ENCODE peak calls at places on chromosomes 5 and 9, in five cellular contexts. X, C, U, R and H are unnamed samples.

GRCh38 chr5:98341711-98342042 is 431.8 kb upstream of the RGMB start:
- DNase-seq in X (no peak), C (no peak), U (no peak), R (no peak), H (no peak)

GRCh38 chr9:111597852-111598729 is 1.4 kb downstream of the PTGR1 start:
- DNase-seq in X (peak), C (peak), U (peak), R (peak), H (peak)

GRCh38 chr5:691817-692529 is 1.2 kb downstream of the TPPP start:
- DNase-seq in X (no peak), C (no peak), U (no peak), R (peak), H (no peak)

GRCh38 chr5:55159763-55160492 is at the start of gene GPX8:
- DNase-seq in X (peak), C (no peak), U (peak), R (peak), H (peak)

GRCh38 chr9:121833061-121833460 is 181.6 kb downstream of the DAB2IP start:
- DNase-seq in X (no peak), C (no peak), U (no peak), R (peak), H (no peak)

GRCh38 chr5:166772770-166773169 is 1518.7 kb upstream of the WWC1 start:
- DNase-seq in X (peak), C (no peak), U (no peak), R (no peak), H (no peak)

GRCh38 chr5:112710896-112711295 is 26.8 kb upstream of the APC start:
- DNase-seq in X (no peak), C (no peak), U (no peak), R (no peak), H (no peak)

GRCh38 chr9:137371521-137371941 is 51.4 kb downstream of the EXD3 start:
- DNase-seq in X (no peak), C (no peak), U (no peak), R (no peak), H (no peak)

DNA sequence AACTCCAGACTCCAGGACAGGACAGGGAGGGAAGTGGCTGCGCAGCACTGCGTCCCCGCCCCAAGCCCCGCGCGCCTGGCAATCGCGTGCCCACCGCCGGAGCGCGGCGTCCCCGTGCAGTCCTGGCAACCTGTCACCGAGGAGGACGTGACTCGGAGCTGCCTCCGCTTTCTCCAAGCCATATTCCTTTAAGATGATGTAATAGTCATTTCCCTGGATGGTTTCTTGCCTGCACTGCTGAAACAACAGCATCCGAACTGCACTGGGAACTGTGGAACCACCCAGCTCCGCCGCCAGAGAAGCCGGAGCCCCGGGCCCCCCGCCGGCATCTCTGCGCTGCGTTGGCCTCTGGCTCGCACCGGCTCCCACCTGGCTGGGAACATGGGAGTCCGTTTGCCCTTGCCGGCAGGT is 34.5 kb downstream of the KCTD16 start:
- DNase-seq in X (peak), C (peak), U (peak), R (peak), H (peak)
- TF ChIP-seq CTCF in X (no peak), C (no peak), U (no peak), R (no peak), H (no peak)

GRCh38 chr5:68265347-68265746 is 49.8 kb downstream of the PIK3R1 start:
- DNase-seq in X (no peak), C (no peak), U (no peak), R (no peak), H (no peak)
- H3K4me3 ChIP-seq in X (no peak), C (no peak), U (no peak), R (no peak), H (no peak)

GRCh38 chr5:172869734-172870133 is 35.7 kb downstream of the ERGIC1 start:
- DNase-seq in X (no peak), C (no peak), U (no peak), R (no peak), H (no peak)

GRCh38 chr5:172868436-172868923 is 34.4 kb downstream of the ERGIC1 start:
- DNase-seq in X (peak), C (no peak), U (no peak), R (no peak), H (no peak)

GRCh38 chr5:172867761-172868435 is 33.8 kb downstream of the ERGIC1 start:
- DNase-seq in X (no peak), C (no peak), U (no peak), R (no peak), H (no peak)

GRCh38 chr5:172870261-172870806 is 36.3 kb downstream of the ERGIC1 start:
- DNase-seq in X (peak), C (no peak), U (no peak), R (peak), H (no peak)

DNA sequence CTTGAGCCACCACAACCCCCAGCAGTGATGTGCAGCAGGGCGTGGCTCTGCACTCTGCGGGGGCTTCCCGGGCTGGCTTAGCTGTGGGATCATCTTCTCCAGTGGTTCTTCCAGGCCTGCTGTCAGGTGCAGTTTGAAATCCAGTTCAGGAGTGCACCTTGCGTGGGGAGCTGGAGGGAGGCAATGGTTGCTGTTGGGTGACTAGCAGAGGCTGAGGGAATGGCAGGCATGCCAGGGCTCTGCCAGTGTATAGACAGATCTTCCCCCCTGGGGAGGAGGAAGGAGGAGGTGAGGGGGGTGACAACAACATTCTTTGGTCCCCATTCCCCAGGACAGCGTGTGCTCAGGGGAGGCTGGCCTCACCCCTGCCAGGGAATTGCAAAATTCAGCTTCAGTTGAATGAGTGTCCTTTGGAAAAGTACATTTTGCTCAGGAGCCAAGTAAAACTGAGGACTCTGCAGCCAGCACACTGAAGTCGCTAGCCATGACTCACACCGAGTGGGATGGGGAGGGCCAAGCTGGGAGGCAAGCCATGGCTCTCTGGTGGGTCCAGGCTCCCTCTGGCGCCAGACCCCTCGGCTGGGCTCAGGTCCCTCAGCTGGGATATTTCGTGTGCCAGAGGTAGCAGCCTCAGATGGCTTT is 35.0 kb downstream of the ERGIC1 start:
- DNase-seq in X (peak), C (peak), U (no peak), R (peak), H (no peak)
- TF ChIP-seq CTCF in X (peak), C (no peak), U (no peak), R (peak), H (no peak)

GRCh38 chr5:170327802-170328201 is 30.2 kb upstream of the LCP2 start:
- DNase-seq in X (no peak), C (no peak), U (no peak), R (no peak), H (no peak)

GRCh38 chr5:170330568-170331054 is 33.0 kb upstream of the LCP2 start:
- DNase-seq in X (no peak), C (no peak), U (no peak), R (no peak), H (no peak)

GRCh38 chr5:170329524-170329923 is 31.9 kb upstream of the LCP2 start:
- DNase-seq in X (no peak), C (no peak), U (no peak), R (no peak), H (no peak)

GRCh38 chr5:170332058-170332457 is 34.5 kb upstream of the LCP2 start:
- DNase-seq in X (no peak), C (no peak), U (no peak), R (no peak), H (no peak)

DNA sequence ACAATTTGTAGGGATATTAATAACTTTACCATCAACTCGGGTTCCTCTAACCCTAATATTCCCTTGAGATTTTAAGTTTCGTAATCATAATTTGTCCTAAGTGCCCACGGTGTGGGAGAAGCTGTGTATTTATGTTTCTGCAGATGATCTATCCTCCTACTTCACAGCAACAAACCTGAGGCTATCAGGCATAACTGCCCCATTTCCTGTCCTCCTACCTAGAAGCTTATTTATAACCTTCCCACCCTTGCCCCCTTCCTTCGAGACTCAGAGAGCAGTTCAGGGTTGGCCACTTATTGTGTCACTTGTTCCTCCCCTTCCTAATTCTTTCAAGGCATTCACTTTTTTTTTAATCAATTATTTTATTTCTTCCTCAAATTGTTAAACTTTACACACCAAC is 29.6 kb upstream of the LCP2 start:
- DNase-seq in X (no peak), C (no peak), U (no peak), R (no peak), H (no peak)
- H3K4me3 ChIP-seq in X (no peak), C (no peak), U (no peak), R (no peak), H (no peak)